ENCODE peak calls at places on chromosomes 2 and 18, in seven cellular contexts. One of them, this sample, is unnamed.

GRCh38 chr2:113826346-113827285 is 63.3 kb upstream of the ACTR3 start:
- DNase-seq in activated CD8-positive, alpha-beta memory T cell treated with anti-CD3 and anti-CD28 coated beads, Interleukin-2, amount 10 ng/mL, durations not matched to agents 7 days and 5 days: no peak
- DNase-seq in adrenal gland: no peak
- DNase-seq in activated CD4-positive, alpha-beta T cell treated with anti-CD3 and anti-CD28 coated beads, Interleukin-2, amount 50 U/mL, for 4 hours: no peak
- DNase-seq in neural progenitor cell: peak
- DNase-seq in AG08395: no peak
- DNase-seq in activated naive CD4-positive, alpha-beta T cell treated with anti-CD3 and anti-CD28 coated beads for 36 hours: no peak
- DNase-seq in this sample: no peak

GRCh38 chr2:216210711-216211131 is 101.6 kb downstream of the XRCC5 start:
- DNase-seq in activated CD8-positive, alpha-beta memory T cell treated with anti-CD3 and anti-CD28 coated beads, Interleukin-2, amount 10 ng/mL, durations not matched to agents 7 days and 5 days: no peak
- DNase-seq in neural progenitor cell: no peak
- DNase-seq in activated naive CD4-positive, alpha-beta T cell treated with anti-CD3 and anti-CD28 coated beads for 36 hours: no peak
- DNase-seq in activated CD4-positive, alpha-beta T cell treated with anti-CD3 and anti-CD28 coated beads, Interleukin-2, amount 50 U/mL, for 4 hours: no peak
- DNase-seq in adrenal gland: no peak
- DNase-seq in AG08395: peak
- DNase-seq in this sample: no peak

GRCh38 chr18:74896390-74896991 is 298.8 kb downstream of the ZNF407 start:
- DNase-seq in activated CD4-positive, alpha-beta T cell treated with anti-CD3 and anti-CD28 coated beads, Interleukin-2, amount 50 U/mL, for 4 hours: peak
- DNase-seq in AG08395: no peak
- DNase-seq in adrenal gland: peak
- DNase-seq in activated CD8-positive, alpha-beta memory T cell treated with anti-CD3 and anti-CD28 coated beads, Interleukin-2, amount 10 ng/mL, durations not matched to agents 7 days and 5 days: peak
- DNase-seq in neural progenitor cell: peak
- DNase-seq in activated naive CD4-positive, alpha-beta T cell treated with anti-CD3 and anti-CD28 coated beads for 36 hours: peak
- DNase-seq in this sample: peak

GRCh38 chr18:58670561-58671121 is 624 bp upstream of the MALT1 start:
- DNase-seq in activated naive CD4-positive, alpha-beta T cell treated with anti-CD3 and anti-CD28 coated beads for 36 hours: no peak
- DNase-seq in activated CD8-positive, alpha-beta memory T cell treated with anti-CD3 and anti-CD28 coated beads, Interleukin-2, amount 10 ng/mL, durations not matched to agents 7 days and 5 days: no peak
- DNase-seq in adrenal gland: no peak
- DNase-seq in neural progenitor cell: peak
- DNase-seq in activated CD4-positive, alpha-beta T cell treated with anti-CD3 and anti-CD28 coated beads, Interleukin-2, amount 50 U/mL, for 4 hours: no peak
- DNase-seq in AG08395: no peak
- DNase-seq in this sample: no peak

GRCh38 chr2:10260130-10260529 is 42.6 kb upstream of the HPCAL1 start:
- DNase-seq in activated CD8-positive, alpha-beta memory T cell treated with anti-CD3 and anti-CD28 coated beads, Interleukin-2, amount 10 ng/mL, durations not matched to agents 7 days and 5 days: no peak
- DNase-seq in activated naive CD4-positive, alpha-beta T cell treated with anti-CD3 and anti-CD28 coated beads for 36 hours: no peak
- DNase-seq in AG08395: peak
- DNase-seq in adrenal gland: no peak
- DNase-seq in neural progenitor cell: no peak
- DNase-seq in activated CD4-positive, alpha-beta T cell treated with anti-CD3 and anti-CD28 coated beads, Interleukin-2, amount 50 U/mL, for 4 hours: no peak
- DNase-seq in this sample: no peak

GRCh38 chr2:106582431-106583143 is 95.4 kb downstream of the CD8B2 start:
- DNase-seq in adrenal gland: peak
- DNase-seq in AG08395: peak
- DNase-seq in activated CD4-positive, alpha-beta T cell treated with anti-CD3 and anti-CD28 coated beads, Interleukin-2, amount 50 U/mL, for 4 hours: peak
- DNase-seq in activated CD8-positive, alpha-beta memory T cell treated with anti-CD3 and anti-CD28 coated beads, Interleukin-2, amount 10 ng/mL, durations not matched to agents 7 days and 5 days: peak
- DNase-seq in neural progenitor cell: peak
- DNase-seq in activated naive CD4-positive, alpha-beta T cell treated with anti-CD3 and anti-CD28 coated beads for 36 hours: peak
- DNase-seq in this sample: peak

GRCh38 chr2:85750509-85751299 is 3.1 kb upstream of the ATOH8 start:
- DNase-seq in activated CD4-positive, alpha-beta T cell treated with anti-CD3 and anti-CD28 coated beads, Interleukin-2, amount 50 U/mL, for 4 hours: peak
- DNase-seq in neural progenitor cell: peak
- DNase-seq in AG08395: peak
- DNase-seq in activated naive CD4-positive, alpha-beta T cell treated with anti-CD3 and anti-CD28 coated beads for 36 hours: peak
- DNase-seq in adrenal gland: peak
- DNase-seq in activated CD8-positive, alpha-beta memory T cell treated with anti-CD3 and anti-CD28 coated beads, Interleukin-2, amount 10 ng/mL, durations not matched to agents 7 days and 5 days: peak
- DNase-seq in this sample: peak

GRCh38 chr18:43312891-43313290 is 35.6 kb upstream of the SYT4 start:
- DNase-seq in activated naive CD4-positive, alpha-beta T cell treated with anti-CD3 and anti-CD28 coated beads for 36 hours: no peak
- DNase-seq in AG08395: peak
- DNase-seq in adrenal gland: no peak
- DNase-seq in activated CD4-positive, alpha-beta T cell treated with anti-CD3 and anti-CD28 coated beads, Interleukin-2, amount 50 U/mL, for 4 hours: no peak
- DNase-seq in activated CD8-positive, alpha-beta memory T cell treated with anti-CD3 and anti-CD28 coated beads, Interleukin-2, amount 10 ng/mL, durations not matched to agents 7 days and 5 days: no peak
- DNase-seq in neural progenitor cell: no peak
- DNase-seq in this sample: no peak

GRCh38 chr2:216792222-216793001 is 67.5 kb downstream of the TNP1 start:
- DNase-seq in activated CD4-positive, alpha-beta T cell treated with anti-CD3 and anti-CD28 coated beads, Interleukin-2, amount 50 U/mL, for 4 hours: no peak
- DNase-seq in activated naive CD4-positive, alpha-beta T cell treated with anti-CD3 and anti-CD28 coated beads for 36 hours: no peak
- DNase-seq in neural progenitor cell: peak
- DNase-seq in activated CD8-positive, alpha-beta memory T cell treated with anti-CD3 and anti-CD28 coated beads, Interleukin-2, amount 10 ng/mL, durations not matched to agents 7 days and 5 days: no peak
- DNase-seq in adrenal gland: peak
- DNase-seq in AG08395: peak
- DNase-seq in this sample: no peak

GRCh38 chr2:124913873-124914272 is 888.8 kb downstream of the CNTNAP5 start:
- DNase-seq in activated CD8-positive, alpha-beta memory T cell treated with anti-CD3 and anti-CD28 coated beads, Interleukin-2, amount 10 ng/mL, durations not matched to agents 7 days and 5 days: no peak
- DNase-seq in adrenal gland: no peak
- DNase-seq in AG08395: no peak
- DNase-seq in neural progenitor cell: no peak
- DNase-seq in activated naive CD4-positive, alpha-beta T cell treated with anti-CD3 and anti-CD28 coated beads for 36 hours: no peak
- DNase-seq in activated CD4-positive, alpha-beta T cell treated with anti-CD3 and anti-CD28 coated beads, Interleukin-2, amount 50 U/mL, for 4 hours: no peak
- DNase-seq in this sample: no peak

GRCh38 chr18:44803019-44803650 is 122.4 kb downstream of the SETBP1 start:
- DNase-seq in activated CD4-positive, alpha-beta T cell treated with anti-CD3 and anti-CD28 coated beads, Interleukin-2, amount 50 U/mL, for 4 hours: no peak
- DNase-seq in adrenal gland: peak
- DNase-seq in activated naive CD4-positive, alpha-beta T cell treated with anti-CD3 and anti-CD28 coated beads for 36 hours: no peak
- DNase-seq in neural progenitor cell: no peak
- DNase-seq in activated CD8-positive, alpha-beta memory T cell treated with anti-CD3 and anti-CD28 coated beads, Interleukin-2, amount 10 ng/mL, durations not matched to agents 7 days and 5 days: no peak
- DNase-seq in AG08395: peak
- DNase-seq in this sample: no peak

GRCh38 chr2:67346718-67347407 is 50.3 kb upstream of the ETAA1 start:
- DNase-seq in activated CD4-positive, alpha-beta T cell treated with anti-CD3 and anti-CD28 coated beads, Interleukin-2, amount 50 U/mL, for 4 hours: no peak
- DNase-seq in adrenal gland: no peak
- DNase-seq in neural progenitor cell: no peak
- DNase-seq in AG08395: no peak
- DNase-seq in activated CD8-positive, alpha-beta memory T cell treated with anti-CD3 and anti-CD28 coated beads, Interleukin-2, amount 10 ng/mL, durations not matched to agents 7 days and 5 days: no peak
- DNase-seq in activated naive CD4-positive, alpha-beta T cell treated with anti-CD3 and anti-CD28 coated beads for 36 hours: no peak
- DNase-seq in this sample: no peak

GRCh38 chr2:28390857-28391563 is 1.6 kb upstream of the FOSL2 start:
- DNase-seq in neural progenitor cell: peak
- DNase-seq in AG08395: peak
- DNase-seq in activated naive CD4-positive, alpha-beta T cell treated with anti-CD3 and anti-CD28 coated beads for 36 hours: no peak
- DNase-seq in adrenal gland: peak
- DNase-seq in activated CD4-positive, alpha-beta T cell treated with anti-CD3 and anti-CD28 coated beads, Interleukin-2, amount 50 U/mL, for 4 hours: no peak
- DNase-seq in activated CD8-positive, alpha-beta memory T cell treated with anti-CD3 and anti-CD28 coated beads, Interleukin-2, amount 10 ng/mL, durations not matched to agents 7 days and 5 days: no peak
- DNase-seq in this sample: no peak

GRCh38 chr2:215338883-215339679 is 27.2 kb downstream of the ATIC start:
- DNase-seq in activated CD4-positive, alpha-beta T cell treated with anti-CD3 and anti-CD28 coated beads, Interleukin-2, amount 50 U/mL, for 4 hours: no peak
- DNase-seq in neural progenitor cell: no peak
- DNase-seq in adrenal gland: no peak
- DNase-seq in activated CD8-positive, alpha-beta memory T cell treated with anti-CD3 and anti-CD28 coated beads, Interleukin-2, amount 10 ng/mL, durations not matched to agents 7 days and 5 days: no peak
- DNase-seq in AG08395: no peak
- DNase-seq in activated naive CD4-positive, alpha-beta T cell treated with anti-CD3 and anti-CD28 coated beads for 36 hours: no peak
- DNase-seq in this sample: no peak

GRCh38 chr18:11923454-11923853 is 15.3 kb upstream of the MPPE1 start:
- DNase-seq in neural progenitor cell: no peak
- DNase-seq in activated CD4-positive, alpha-beta T cell treated with anti-CD3 and anti-CD28 coated beads, Interleukin-2, amount 50 U/mL, for 4 hours: no peak
- DNase-seq in AG08395: no peak
- DNase-seq in activated naive CD4-positive, alpha-beta T cell treated with anti-CD3 and anti-CD28 coated beads for 36 hours: no peak
- DNase-seq in adrenal gland: no peak
- DNase-seq in activated CD8-positive, alpha-beta memory T cell treated with anti-CD3 and anti-CD28 coated beads, Interleukin-2, amount 10 ng/mL, durations not matched to agents 7 days and 5 days: no peak
- DNase-seq in this sample: no peak

GRCh38 chr2:9440058-9440727 is 16.7 kb downstream of the CPSF3 start:
- DNase-seq in activated CD8-positive, alpha-beta memory T cell treated with anti-CD3 and anti-CD28 coated beads, Interleukin-2, amount 10 ng/mL, durations not matched to agents 7 days and 5 days: no peak
- DNase-seq in AG08395: peak
- DNase-seq in adrenal gland: no peak
- DNase-seq in activated naive CD4-positive, alpha-beta T cell treated with anti-CD3 and anti-CD28 coated beads for 36 hours: no peak
- DNase-seq in neural progenitor cell: no peak
- DNase-seq in activated CD4-positive, alpha-beta T cell treated with anti-CD3 and anti-CD28 coated beads, Interleukin-2, amount 50 U/mL, for 4 hours: no peak
- DNase-seq in this sample: no peak

GRCh38 chr2:168456526-168457176 is 579 bp downstream of the CERS6 start:
- DNase-seq in activated CD4-positive, alpha-beta T cell treated with anti-CD3 and anti-CD28 coated beads, Interleukin-2, amount 50 U/mL, for 4 hours: peak
- DNase-seq in AG08395: peak
- DNase-seq in activated naive CD4-positive, alpha-beta T cell treated with anti-CD3 and anti-CD28 coated beads for 36 hours: peak
- DNase-seq in neural progenitor cell: peak
- DNase-seq in activated CD8-positive, alpha-beta memory T cell treated with anti-CD3 and anti-CD28 coated beads, Interleukin-2, amount 10 ng/mL, durations not matched to agents 7 days and 5 days: peak
- DNase-seq in adrenal gland: peak
- DNase-seq in this sample: peak

GRCh38 chr18:33749831-33750230 is 171.8 kb downstream of the ASXL3 start:
- DNase-seq in activated CD4-positive, alpha-beta T cell treated with anti-CD3 and anti-CD28 coated beads, Interleukin-2, amount 50 U/mL, for 4 hours: no peak
- DNase-seq in neural progenitor cell: no peak
- DNase-seq in activated naive CD4-positive, alpha-beta T cell treated with anti-CD3 and anti-CD28 coated beads for 36 hours: no peak
- DNase-seq in activated CD8-positive, alpha-beta memory T cell treated with anti-CD3 and anti-CD28 coated beads, Interleukin-2, amount 10 ng/mL, durations not matched to agents 7 days and 5 days: no peak
- DNase-seq in adrenal gland: no peak
- DNase-seq in AG08395: no peak
- DNase-seq in this sample: no peak

GRCh38 chr18:41126541-41127235 is 828.3 kb upstream of the PIK3C3 start:
- DNase-seq in activated CD4-positive, alpha-beta T cell treated with anti-CD3 and anti-CD28 coated beads, Interleukin-2, amount 50 U/mL, for 4 hours: no peak
- DNase-seq in AG08395: peak
- DNase-seq in neural progenitor cell: no peak
- DNase-seq in adrenal gland: no peak
- DNase-seq in activated naive CD4-positive, alpha-beta T cell treated with anti-CD3 and anti-CD28 coated beads for 36 hours: no peak
- DNase-seq in activated CD8-positive, alpha-beta memory T cell treated with anti-CD3 and anti-CD28 coated beads, Interleukin-2, amount 10 ng/mL, durations not matched to agents 7 days and 5 days: no peak
- DNase-seq in this sample: no peak

GRCh38 chr2:235006461-235006860 is 54.6 kb downstream of the SH3BP4 start:
- DNase-seq in activated CD8-positive, alpha-beta memory T cell treated with anti-CD3 and anti-CD28 coated beads, Interleukin-2, amount 10 ng/mL, durations not matched to agents 7 days and 5 days: no peak
- DNase-seq in adrenal gland: no peak
- DNase-seq in neural progenitor cell: no peak
- DNase-seq in activated naive CD4-positive, alpha-beta T cell treated with anti-CD3 and anti-CD28 coated beads for 36 hours: no peak
- DNase-seq in activated CD4-positive, alpha-beta T cell treated with anti-CD3 and anti-CD28 coated beads, Interleukin-2, amount 50 U/mL, for 4 hours: no peak
- DNase-seq in AG08395: no peak
- DNase-seq in this sample: no peak

GRCh38 chr2:33497177-33497787 is 20.8 kb downstream of the RASGRP3 start:
- DNase-seq in activated CD8-positive, alpha-beta memory T cell treated with anti-CD3 and anti-CD28 coated beads, Interleukin-2, amount 10 ng/mL, durations not matched to agents 7 days and 5 days: no peak
- DNase-seq in activated naive CD4-positive, alpha-beta T cell treated with anti-CD3 and anti-CD28 coated beads for 36 hours: no peak
- DNase-seq in neural progenitor cell: no peak
- DNase-seq in activated CD4-positive, alpha-beta T cell treated with anti-CD3 and anti-CD28 coated beads, Interleukin-2, amount 50 U/mL, for 4 hours: no peak
- DNase-seq in AG08395: no peak
- DNase-seq in adrenal gland: no peak
- DNase-seq in this sample: peak

GRCh38 chr18:78192044-78192443 is 787.6 kb upstream of the SALL3 start:
- DNase-seq in neural progenitor cell: peak
- DNase-seq in activated CD4-positive, alpha-beta T cell treated with anti-CD3 and anti-CD28 coated beads, Interleukin-2, amount 50 U/mL, for 4 hours: no peak
- DNase-seq in adrenal gland: peak
- DNase-seq in activated CD8-positive, alpha-beta memory T cell treated with anti-CD3 and anti-CD28 coated beads, Interleukin-2, amount 10 ng/mL, durations not matched to agents 7 days and 5 days: no peak
- DNase-seq in AG08395: no peak
- DNase-seq in activated naive CD4-positive, alpha-beta T cell treated with anti-CD3 and anti-CD28 coated beads for 36 hours: no peak
- DNase-seq in this sample: no peak

GRCh38 chr2:224085246-224085645 is 46.2 kb upstream of the SERPINE2 start:
- DNase-seq in activated CD8-positive, alpha-beta memory T cell treated with anti-CD3 and anti-CD28 coated beads, Interleukin-2, amount 10 ng/mL, durations not matched to agents 7 days and 5 days: no peak
- DNase-seq in adrenal gland: no peak
- DNase-seq in activated naive CD4-positive, alpha-beta T cell treated with anti-CD3 and anti-CD28 coated beads for 36 hours: no peak
- DNase-seq in activated CD4-positive, alpha-beta T cell treated with anti-CD3 and anti-CD28 coated beads, Interleukin-2, amount 50 U/mL, for 4 hours: no peak
- DNase-seq in AG08395: peak
- DNase-seq in neural progenitor cell: no peak
- DNase-seq in this sample: no peak

GRCh38 chr18:2199060-2199459 is 372.2 kb downstream of the METTL4 start:
- DNase-seq in neural progenitor cell: no peak
- DNase-seq in AG08395: no peak
- DNase-seq in activated naive CD4-positive, alpha-beta T cell treated with anti-CD3 and anti-CD28 coated beads for 36 hours: no peak
- DNase-seq in activated CD4-positive, alpha-beta T cell treated with anti-CD3 and anti-CD28 coated beads, Interleukin-2, amount 50 U/mL, for 4 hours: no peak
- DNase-seq in activated CD8-positive, alpha-beta memory T cell treated with anti-CD3 and anti-CD28 coated beads, Interleukin-2, amount 10 ng/mL, durations not matched to agents 7 days and 5 days: no peak
- DNase-seq in adrenal gland: no peak
- DNase-seq in this sample: no peak

GRCh38 chr2:152730591-152731333 is 12.3 kb downstream of the ARL6IP6 start:
- DNase-seq in adrenal gland: peak
- DNase-seq in activated naive CD4-positive, alpha-beta T cell treated with anti-CD3 and anti-CD28 coated beads for 36 hours: peak
- DNase-seq in neural progenitor cell: no peak
- DNase-seq in activated CD4-positive, alpha-beta T cell treated with anti-CD3 and anti-CD28 coated beads, Interleukin-2, amount 50 U/mL, for 4 hours: peak
- DNase-seq in AG08395: peak
- DNase-seq in activated CD8-positive, alpha-beta memory T cell treated with anti-CD3 and anti-CD28 coated beads, Interleukin-2, amount 10 ng/mL, durations not matched to agents 7 days and 5 days: peak
- DNase-seq in this sample: no peak

GRCh38 chr18:48590678-48591077 is 51.8 kb downstream of the CTIF start:
- DNase-seq in adrenal gland: peak
- DNase-seq in AG08395: peak
- DNase-seq in activated CD4-positive, alpha-beta T cell treated with anti-CD3 and anti-CD28 coated beads, Interleukin-2, amount 50 U/mL, for 4 hours: no peak
- DNase-seq in neural progenitor cell: no peak
- DNase-seq in activated naive CD4-positive, alpha-beta T cell treated with anti-CD3 and anti-CD28 coated beads for 36 hours: no peak
- DNase-seq in activated CD8-positive, alpha-beta memory T cell treated with anti-CD3 and anti-CD28 coated beads, Interleukin-2, amount 10 ng/mL, durations not matched to agents 7 days and 5 days: no peak
- DNase-seq in this sample: no peak

GRCh38 chr2:7593286-7593685 is 676.1 kb downstream of the RNF144A start:
- DNase-seq in neural progenitor cell: no peak
- DNase-seq in activated CD8-positive, alpha-beta memory T cell treated with anti-CD3 and anti-CD28 coated beads, Interleukin-2, amount 10 ng/mL, durations not matched to agents 7 days and 5 days: no peak
- DNase-seq in activated CD4-positive, alpha-beta T cell treated with anti-CD3 and anti-CD28 coated beads, Interleukin-2, amount 50 U/mL, for 4 hours: no peak
- DNase-seq in AG08395: no peak
- DNase-seq in activated naive CD4-positive, alpha-beta T cell treated with anti-CD3 and anti-CD28 coated beads for 36 hours: no peak
- DNase-seq in adrenal gland: no peak
- DNase-seq in this sample: no peak

GRCh38 chr2:25381502-25381901 is 39.8 kb upstream of the DNMT3A start:
- DNase-seq in AG08395: no peak
- DNase-seq in activated CD4-positive, alpha-beta T cell treated with anti-CD3 and anti-CD28 coated beads, Interleukin-2, amount 50 U/mL, for 4 hours: no peak
- DNase-seq in activated naive CD4-positive, alpha-beta T cell treated with anti-CD3 and anti-CD28 coated beads for 36 hours: no peak
- DNase-seq in activated CD8-positive, alpha-beta memory T cell treated with anti-CD3 and anti-CD28 coated beads, Interleukin-2, amount 10 ng/mL, durations not matched to agents 7 days and 5 days: peak
- DNase-seq in neural progenitor cell: no peak
- DNase-seq in adrenal gland: no peak
- DNase-seq in this sample: no peak

GRCh38 chr2:229798446-229799147 is 84.2 kb upstream of the DNER start:
- DNase-seq in adrenal gland: peak
- DNase-seq in AG08395: no peak
- DNase-seq in activated CD8-positive, alpha-beta memory T cell treated with anti-CD3 and anti-CD28 coated beads, Interleukin-2, amount 10 ng/mL, durations not matched to agents 7 days and 5 days: no peak
- DNase-seq in activated CD4-positive, alpha-beta T cell treated with anti-CD3 and anti-CD28 coated beads, Interleukin-2, amount 50 U/mL, for 4 hours: no peak
- DNase-seq in activated naive CD4-positive, alpha-beta T cell treated with anti-CD3 and anti-CD28 coated beads for 36 hours: no peak
- DNase-seq in neural progenitor cell: no peak
- DNase-seq in this sample: no peak

GRCh38 chr2:231597627-231598026 is 5.0 kb downstream of the TEX44 start:
- DNase-seq in activated naive CD4-positive, alpha-beta T cell treated with anti-CD3 and anti-CD28 coated beads for 36 hours: no peak
- DNase-seq in AG08395: no peak
- DNase-seq in adrenal gland: no peak
- DNase-seq in activated CD4-positive, alpha-beta T cell treated with anti-CD3 and anti-CD28 coated beads, Interleukin-2, amount 50 U/mL, for 4 hours: no peak
- DNase-seq in neural progenitor cell: no peak
- DNase-seq in activated CD8-positive, alpha-beta memory T cell treated with anti-CD3 and anti-CD28 coated beads, Interleukin-2, amount 10 ng/mL, durations not matched to agents 7 days and 5 days: no peak
- DNase-seq in this sample: no peak

GRCh38 chr2:185947722-185948121 is 209.1 kb downstream of the FSIP2 start:
- DNase-seq in neural progenitor cell: peak
- DNase-seq in activated naive CD4-positive, alpha-beta T cell treated with anti-CD3 and anti-CD28 coated beads for 36 hours: no peak
- DNase-seq in activated CD8-positive, alpha-beta memory T cell treated with anti-CD3 and anti-CD28 coated beads, Interleukin-2, amount 10 ng/mL, durations not matched to agents 7 days and 5 days: no peak
- DNase-seq in adrenal gland: no peak
- DNase-seq in AG08395: no peak
- DNase-seq in activated CD4-positive, alpha-beta T cell treated with anti-CD3 and anti-CD28 coated beads, Interleukin-2, amount 50 U/mL, for 4 hours: no peak
- DNase-seq in this sample: no peak

GRCh38 chr2:6977095-6977777 is 60.0 kb downstream of the RNF144A start:
- DNase-seq in AG08395: peak
- DNase-seq in activated naive CD4-positive, alpha-beta T cell treated with anti-CD3 and anti-CD28 coated beads for 36 hours: no peak
- DNase-seq in activated CD4-positive, alpha-beta T cell treated with anti-CD3 and anti-CD28 coated beads, Interleukin-2, amount 50 U/mL, for 4 hours: no peak
- DNase-seq in neural progenitor cell: no peak
- DNase-seq in activated CD8-positive, alpha-beta memory T cell treated with anti-CD3 and anti-CD28 coated beads, Interleukin-2, amount 10 ng/mL, durations not matched to agents 7 days and 5 days: no peak
- DNase-seq in adrenal gland: peak
- DNase-seq in this sample: no peak

GRCh38 chr2:120005834-120006521 is 6.9 kb upstream of the EPB41L5 start:
- DNase-seq in activated CD4-positive, alpha-beta T cell treated with anti-CD3 and anti-CD28 coated beads, Interleukin-2, amount 50 U/mL, for 4 hours: no peak
- DNase-seq in adrenal gland: no peak
- DNase-seq in AG08395: no peak
- DNase-seq in activated CD8-positive, alpha-beta memory T cell treated with anti-CD3 and anti-CD28 coated beads, Interleukin-2, amount 10 ng/mL, durations not matched to agents 7 days and 5 days: no peak
- DNase-seq in neural progenitor cell: no peak
- DNase-seq in activated naive CD4-positive, alpha-beta T cell treated with anti-CD3 and anti-CD28 coated beads for 36 hours: no peak
- DNase-seq in this sample: peak

GRCh38 chr2:180240774-180241173 is 233.7 kb upstream of the CWC22 start:
- DNase-seq in neural progenitor cell: no peak
- DNase-seq in adrenal gland: no peak
- DNase-seq in activated CD4-positive, alpha-beta T cell treated with anti-CD3 and anti-CD28 coated beads, Interleukin-2, amount 50 U/mL, for 4 hours: no peak
- DNase-seq in activated CD8-positive, alpha-beta memory T cell treated with anti-CD3 and anti-CD28 coated beads, Interleukin-2, amount 10 ng/mL, durations not matched to agents 7 days and 5 days: no peak
- DNase-seq in activated naive CD4-positive, alpha-beta T cell treated with anti-CD3 and anti-CD28 coated beads for 36 hours: no peak
- DNase-seq in AG08395: no peak
- DNase-seq in this sample: no peak

GRCh38 chr2:133082034-133082433 is 412.0 kb upstream of the LYPD1 start:
- DNase-seq in activated naive CD4-positive, alpha-beta T cell treated with anti-CD3 and anti-CD28 coated beads for 36 hours: no peak
- DNase-seq in activated CD4-positive, alpha-beta T cell treated with anti-CD3 and anti-CD28 coated beads, Interleukin-2, amount 50 U/mL, for 4 hours: no peak
- DNase-seq in AG08395: no peak
- DNase-seq in adrenal gland: no peak
- DNase-seq in activated CD8-positive, alpha-beta memory T cell treated with anti-CD3 and anti-CD28 coated beads, Interleukin-2, amount 10 ng/mL, durations not matched to agents 7 days and 5 days: no peak
- DNase-seq in neural progenitor cell: no peak
- DNase-seq in this sample: no peak

GRCh38 chr2:162146906-162147305 is 5.1 kb downstream of the GCG start:
- DNase-seq in activated naive CD4-positive, alpha-beta T cell treated with anti-CD3 and anti-CD28 coated beads for 36 hours: no peak
- DNase-seq in activated CD8-positive, alpha-beta memory T cell treated with anti-CD3 and anti-CD28 coated beads, Interleukin-2, amount 10 ng/mL, durations not matched to agents 7 days and 5 days: no peak
- DNase-seq in neural progenitor cell: no peak
- DNase-seq in AG08395: no peak
- DNase-seq in activated CD4-positive, alpha-beta T cell treated with anti-CD3 and anti-CD28 coated beads, Interleukin-2, amount 50 U/mL, for 4 hours: no peak
- DNase-seq in adrenal gland: no peak
- DNase-seq in this sample: no peak

GRCh38 chr2:715847-716573 is 38.8 kb upstream of the TMEM18 start:
- DNase-seq in activated naive CD4-positive, alpha-beta T cell treated with anti-CD3 and anti-CD28 coated beads for 36 hours: no peak
- DNase-seq in AG08395: peak
- DNase-seq in activated CD8-positive, alpha-beta memory T cell treated with anti-CD3 and anti-CD28 coated beads, Interleukin-2, amount 10 ng/mL, durations not matched to agents 7 days and 5 days: no peak
- DNase-seq in adrenal gland: no peak
- DNase-seq in neural progenitor cell: peak
- DNase-seq in activated CD4-positive, alpha-beta T cell treated with anti-CD3 and anti-CD28 coated beads, Interleukin-2, amount 50 U/mL, for 4 hours: no peak
- DNase-seq in this sample: no peak

This sample was measured in GM13977.